ENCODE peak calls at places on chromosomes 5 and 9, in seven cellular contexts. One of them, this sample, is unnamed.
A peak's percentile ranks its signal among the peaks of the same experiment; 100 is the strongest.

GRCh38 chr9:134575817-134576176 is 65.8 kb upstream of the COL5A1 start:
- DNase-seq in right lobe of liver: peak; percentile 19
- DNase-seq in tibial artery: no peak
- DNase-seq in SK-N-SH: no peak
- DNase-seq in MM.1S: no peak
- DNase-seq in mesenchymal stem cell: no peak
- DNase-seq in CD8-positive, alpha-beta memory T cell: no peak
- DNase-seq in this sample: no peak

GRCh38 chr9:34591091-34591910 is 1.8 kb upstream of the CNTFR start:
- DNase-seq in right lobe of liver: peak; percentile 92
- DNase-seq in tibial artery: peak; percentile 81
- DNase-seq in SK-N-SH: peak; percentile 95
- DNase-seq in MM.1S: peak; percentile 74
- DNase-seq in mesenchymal stem cell: peak; percentile 77
- DNase-seq in CD8-positive, alpha-beta memory T cell: peak; percentile 62
- DNase-seq in this sample: peak; percentile 73

GRCh38 chr5:77282337-77283027 is 72.0 kb downstream of the PDE8B start:
- DNase-seq in right lobe of liver: peak; percentile 91
- DNase-seq in tibial artery: no peak
- DNase-seq in SK-N-SH: peak; percentile 29
- DNase-seq in MM.1S: no peak
- DNase-seq in mesenchymal stem cell: no peak
- DNase-seq in CD8-positive, alpha-beta memory T cell: no peak
- DNase-seq in this sample: peak; percentile 69

GRCh38 chr9:4277531-4277991 is 22.3 kb downstream of the GLIS3 start:
- DNase-seq in right lobe of liver: no peak
- DNase-seq in tibial artery: no peak
- DNase-seq in SK-N-SH: no peak
- DNase-seq in MM.1S: no peak
- DNase-seq in mesenchymal stem cell: no peak
- DNase-seq in CD8-positive, alpha-beta memory T cell: no peak
- DNase-seq in this sample: no peak

GRCh38 chr5:71969464-71969863 is 137.8 kb upstream of the MAP1B start:
- DNase-seq in right lobe of liver: no peak
- DNase-seq in tibial artery: no peak
- DNase-seq in SK-N-SH: no peak
- DNase-seq in MM.1S: no peak
- DNase-seq in mesenchymal stem cell: no peak
- DNase-seq in CD8-positive, alpha-beta memory T cell: no peak
- DNase-seq in this sample: no peak

GRCh38 chr5:10695055-10695649 is 65.9 kb downstream of the DAP start:
- DNase-seq in right lobe of liver: peak; percentile 76
- DNase-seq in tibial artery: peak; percentile 62
- DNase-seq in SK-N-SH: peak; percentile 83
- DNase-seq in MM.1S: no peak
- DNase-seq in mesenchymal stem cell: peak; percentile 78
- DNase-seq in CD8-positive, alpha-beta memory T cell: no peak
- DNase-seq in this sample: peak; percentile 83

GRCh38 chr5:100864931-100865330 is 38.2 kb downstream of the ST8SIA4 start:
- DNase-seq in right lobe of liver: no peak
- DNase-seq in tibial artery: no peak
- DNase-seq in SK-N-SH: no peak
- DNase-seq in MM.1S: no peak
- DNase-seq in mesenchymal stem cell: no peak
- DNase-seq in CD8-positive, alpha-beta memory T cell: no peak
- DNase-seq in this sample: no peak

GRCh38 chr9:20618361-20618799 is 3.9 kb downstream of the MLLT3 start:
- DNase-seq in right lobe of liver: no peak
- DNase-seq in tibial artery: no peak
- DNase-seq in SK-N-SH: no peak
- DNase-seq in MM.1S: no peak
- DNase-seq in mesenchymal stem cell: peak; percentile 38
- DNase-seq in CD8-positive, alpha-beta memory T cell: no peak
- DNase-seq in this sample: no peak

GRCh38 chr5:131515348-131515747 is 119.7 kb downstream of the RAPGEF6 start:
- DNase-seq in right lobe of liver: no peak
- DNase-seq in tibial artery: no peak
- DNase-seq in SK-N-SH: no peak
- DNase-seq in MM.1S: no peak
- DNase-seq in mesenchymal stem cell: no peak
- DNase-seq in CD8-positive, alpha-beta memory T cell: no peak
- DNase-seq in this sample: no peak

GRCh38 chr9:95854386-95855015 is 21.0 kb upstream of the ERCC6L2 start:
- DNase-seq in right lobe of liver: no peak
- DNase-seq in tibial artery: no peak
- DNase-seq in SK-N-SH: no peak
- DNase-seq in MM.1S: no peak
- DNase-seq in mesenchymal stem cell: peak; percentile 34
- DNase-seq in CD8-positive, alpha-beta memory T cell: no peak
- DNase-seq in this sample: no peak

GRCh38 chr5:27815061-27815460 is 776.7 kb upstream of the CDH9 start:
- DNase-seq in right lobe of liver: no peak
- DNase-seq in tibial artery: no peak
- DNase-seq in SK-N-SH: no peak
- DNase-seq in MM.1S: no peak
- DNase-seq in mesenchymal stem cell: no peak
- DNase-seq in CD8-positive, alpha-beta memory T cell: no peak
- DNase-seq in this sample: no peak

GRCh38 chr9:83511051-83511450 is 27.1 kb downstream of the FRMD3 start:
- DNase-seq in right lobe of liver: no peak
- DNase-seq in tibial artery: no peak
- DNase-seq in SK-N-SH: no peak
- DNase-seq in MM.1S: no peak
- DNase-seq in mesenchymal stem cell: peak; percentile 2
- DNase-seq in CD8-positive, alpha-beta memory T cell: no peak
- DNase-seq in this sample: no peak

GRCh38 chr5:147576646-147577535 is 67.0 kb upstream of the DPYSL3 start:
- DNase-seq in right lobe of liver: peak; percentile 49
- DNase-seq in tibial artery: peak; percentile 54
- DNase-seq in SK-N-SH: peak; percentile 49
- DNase-seq in MM.1S: peak; percentile 66
- DNase-seq in mesenchymal stem cell: peak; percentile 41
- DNase-seq in CD8-positive, alpha-beta memory T cell: no peak
- DNase-seq in this sample: no peak

GRCh38 chr9:18658764-18659705 is 185.1 kb downstream of the ADAMTSL1 start:
- DNase-seq in right lobe of liver: no peak
- DNase-seq in tibial artery: no peak
- DNase-seq in SK-N-SH: no peak
- DNase-seq in MM.1S: no peak
- DNase-seq in mesenchymal stem cell: no peak
- DNase-seq in CD8-positive, alpha-beta memory T cell: no peak
- DNase-seq in this sample: no peak

GRCh38 chr9:108057421-108058136 is 568.0 kb upstream of the KLF4 start:
- DNase-seq in right lobe of liver: no peak
- DNase-seq in tibial artery: peak; percentile 43
- DNase-seq in SK-N-SH: no peak
- DNase-seq in MM.1S: no peak
- DNase-seq in mesenchymal stem cell: peak; percentile 96
- DNase-seq in CD8-positive, alpha-beta memory T cell: no peak
- DNase-seq in this sample: no peak

DNA sequence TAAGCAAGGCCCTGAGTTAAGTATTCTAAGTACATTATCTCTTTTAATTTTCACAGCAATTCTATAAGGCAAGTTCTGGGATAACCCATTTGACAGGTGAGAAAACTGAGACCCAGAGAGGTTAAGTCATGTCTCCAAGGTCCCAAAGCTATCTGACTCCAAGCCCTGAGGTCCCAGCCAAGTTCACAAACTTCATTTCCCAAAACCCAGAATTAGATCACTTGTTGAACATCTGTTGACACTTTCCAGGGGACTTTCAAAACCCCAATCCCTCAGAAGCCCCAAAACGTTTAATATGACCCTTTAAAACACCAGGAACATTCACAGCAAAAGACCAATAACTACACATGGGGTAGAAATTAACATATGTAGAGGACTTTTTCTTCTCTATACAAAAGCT is 72.0 kb downstream of the SH3TC2 start:
- DNase-seq in right lobe of liver: no peak
- DNase-seq in tibial artery: no peak
- DNase-seq in SK-N-SH: no peak
- DNase-seq in MM.1S: no peak
- DNase-seq in mesenchymal stem cell: no peak
- DNase-seq in CD8-positive, alpha-beta memory T cell: no peak
- DNase-seq in this sample: no peak
- H3K27me3 ChIP-seq in right lobe of liver: no peaks in the 10 kb centered on the region
- H3K27me3 ChIP-seq in tibial artery: no peaks in the 10 kb centered on the region
- H3K27me3 ChIP-seq in SK-N-SH: no peaks in the 10 kb centered on the region
- H3K27me3 ChIP-seq in MM.1S: no peaks in the 10 kb centered on the region
- H3K27me3 ChIP-seq in mesenchymal stem cell: no peaks in the 10 kb centered on the region
- H3K27me3 ChIP-seq in CD8-positive, alpha-beta memory T cell: no peaks in the 10 kb centered on the region
- H3K27me3 ChIP-seq in this sample: no peaks in the 10 kb centered on the region

GRCh38 chr5:155727512-155728145 is 599.3 kb upstream of the SGCD start:
- DNase-seq in right lobe of liver: no peak
- DNase-seq in tibial artery: no peak
- DNase-seq in SK-N-SH: no peak
- DNase-seq in MM.1S: no peak
- DNase-seq in mesenchymal stem cell: no peak
- DNase-seq in CD8-positive, alpha-beta memory T cell: no peak
- DNase-seq in this sample: no peak

GRCh38 chr5:155729684-155730059 is 597.3 kb upstream of the SGCD start:
- DNase-seq in right lobe of liver: no peak
- DNase-seq in tibial artery: no peak
- DNase-seq in SK-N-SH: peak; percentile 26
- DNase-seq in MM.1S: no peak
- DNase-seq in mesenchymal stem cell: no peak
- DNase-seq in CD8-positive, alpha-beta memory T cell: no peak
- DNase-seq in this sample: no peak

GRCh38 chr5:155728146-155728856 is 598.7 kb upstream of the SGCD start:
- DNase-seq in right lobe of liver: peak; percentile 52
- DNase-seq in tibial artery: peak; percentile 47
- DNase-seq in SK-N-SH: peak; percentile 83
- DNase-seq in MM.1S: no peak
- DNase-seq in mesenchymal stem cell: peak; percentile 11
- DNase-seq in CD8-positive, alpha-beta memory T cell: peak; percentile 13
- DNase-seq in this sample: peak; percentile 72

GRCh38 chr5:155726267-155726666 is 600.7 kb upstream of the SGCD start:
- DNase-seq in right lobe of liver: no peak
- DNase-seq in tibial artery: no peak
- DNase-seq in SK-N-SH: no peak
- DNase-seq in MM.1S: no peak
- DNase-seq in mesenchymal stem cell: peak; percentile 1
- DNase-seq in CD8-positive, alpha-beta memory T cell: no peak
- DNase-seq in this sample: no peak

DNA sequence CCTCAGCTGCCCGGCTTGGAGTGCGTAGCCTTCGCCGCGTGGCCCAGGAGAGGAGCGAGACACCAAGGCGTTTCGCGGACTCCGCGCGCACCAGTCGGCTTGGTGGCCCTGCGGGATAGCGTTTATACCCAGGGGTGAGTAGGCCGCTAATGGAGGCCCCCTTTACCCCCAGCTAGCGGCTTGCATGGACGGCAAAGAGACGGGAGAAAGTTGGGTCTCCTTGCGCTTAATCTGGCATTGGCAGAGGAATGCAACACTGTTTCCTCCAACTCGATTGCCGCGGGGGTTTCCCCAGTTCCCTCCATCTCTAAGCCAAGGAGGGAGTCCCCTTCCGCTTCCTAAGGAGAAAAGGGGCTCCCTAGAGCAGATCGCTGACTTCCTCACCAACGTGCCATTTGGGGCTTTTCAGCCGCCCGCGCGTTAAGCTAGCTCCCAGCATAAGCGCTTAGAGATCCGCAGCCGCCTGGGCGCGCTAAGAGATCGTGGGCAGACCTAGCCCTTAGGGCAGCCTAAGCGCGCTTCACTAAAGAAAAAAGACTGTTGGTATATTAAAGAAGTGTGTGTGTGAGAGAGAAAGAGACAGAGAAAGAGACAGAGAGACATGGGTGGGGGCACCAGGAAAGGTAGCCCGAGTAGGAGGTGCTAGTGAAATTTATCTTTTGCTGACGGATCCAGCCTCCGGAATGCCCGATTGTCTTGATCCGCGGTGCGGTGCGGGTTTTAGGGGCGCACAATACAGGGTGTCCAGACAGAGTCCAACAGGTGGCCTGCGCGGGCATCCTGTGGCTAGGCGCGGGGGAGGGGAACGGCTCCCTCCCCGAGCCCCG is 597.9 kb upstream of the SGCD start:
- DNase-seq in right lobe of liver: no peak
- DNase-seq in tibial artery: no peak
- DNase-seq in SK-N-SH: peak; percentile 25
- DNase-seq in MM.1S: no peak
- DNase-seq in mesenchymal stem cell: peak; percentile 1
- DNase-seq in CD8-positive, alpha-beta memory T cell: no peak
- DNase-seq in this sample: peak; percentile 58
- H3K27me3 ChIP-seq in right lobe of liver: no peaks in the 10 kb centered on the region
- H3K27me3 ChIP-seq in tibial artery: no peaks in the 10 kb centered on the region
- H3K27me3 ChIP-seq in SK-N-SH: peaks cover 28% of the 10 kb centered on the region
- H3K27me3 ChIP-seq in MM.1S: no peaks in the 10 kb centered on the region
- H3K27me3 ChIP-seq in mesenchymal stem cell: peaks cover 59% of the 10 kb centered on the region
- H3K27me3 ChIP-seq in CD8-positive, alpha-beta memory T cell: peaks cover 12% of the 10 kb centered on the region
- H3K27me3 ChIP-seq in this sample: peaks cover 63% of the 10 kb centered on the region

DNA sequence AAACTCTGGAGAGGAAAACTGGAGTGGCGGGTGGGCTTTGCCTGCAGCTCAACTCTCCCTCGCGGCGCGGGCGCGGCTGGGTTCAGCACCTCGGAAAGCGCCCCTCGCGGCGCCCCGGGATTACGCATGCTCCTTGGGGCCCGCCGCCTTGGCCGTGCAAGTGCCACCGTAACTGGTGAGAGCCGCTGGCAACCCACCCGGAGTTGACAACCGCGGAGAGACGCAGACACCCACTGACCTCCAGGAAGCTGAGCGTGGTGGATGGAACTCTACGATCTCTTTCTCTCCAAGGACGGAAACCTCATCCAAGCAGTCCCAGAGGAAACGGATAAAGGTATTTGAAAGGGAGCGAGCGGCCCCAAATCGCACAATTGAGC is 194 bp upstream of the RXFP3 start:
- DNase-seq in right lobe of liver: peak; percentile 55
- DNase-seq in tibial artery: peak; percentile 28
- DNase-seq in SK-N-SH: peak; percentile 67
- DNase-seq in MM.1S: peak; percentile 21
- DNase-seq in mesenchymal stem cell: peak; percentile 72
- DNase-seq in CD8-positive, alpha-beta memory T cell: peak; percentile 4
- DNase-seq in this sample: peak; percentile 72
- H3K27me3 ChIP-seq in right lobe of liver: no peaks in the 10 kb centered on the region
- H3K27me3 ChIP-seq in tibial artery: no peaks in the 10 kb centered on the region
- H3K27me3 ChIP-seq in SK-N-SH: peaks cover 46% of the 10 kb centered on the region
- H3K27me3 ChIP-seq in MM.1S: no peaks in the 10 kb centered on the region
- H3K27me3 ChIP-seq in mesenchymal stem cell: peaks cover 16% of the 10 kb centered on the region
- H3K27me3 ChIP-seq in CD8-positive, alpha-beta memory T cell: peaks cover 26% of the 10 kb centered on the region
- H3K27me3 ChIP-seq in this sample: peaks cover 60% of the 10 kb centered on the region

GRCh38 chr9:14501366-14501765 is 187.4 kb upstream of the NFIB start:
- DNase-seq in right lobe of liver: no peak
- DNase-seq in tibial artery: no peak
- DNase-seq in SK-N-SH: no peak
- DNase-seq in MM.1S: no peak
- DNase-seq in mesenchymal stem cell: no peak
- DNase-seq in CD8-positive, alpha-beta memory T cell: no peak
- DNase-seq in this sample: no peak

GRCh38 chr9:14500705-14501104 is 186.8 kb upstream of the NFIB start:
- DNase-seq in right lobe of liver: no peak
- DNase-seq in tibial artery: no peak
- DNase-seq in SK-N-SH: no peak
- DNase-seq in MM.1S: no peak
- DNase-seq in mesenchymal stem cell: no peak
- DNase-seq in CD8-positive, alpha-beta memory T cell: no peak
- DNase-seq in this sample: no peak

GRCh38 chr9:14498824-14499223 is 184.9 kb upstream of the NFIB start:
- DNase-seq in right lobe of liver: no peak
- DNase-seq in tibial artery: no peak
- DNase-seq in SK-N-SH: no peak
- DNase-seq in MM.1S: no peak
- DNase-seq in mesenchymal stem cell: no peak
- DNase-seq in CD8-positive, alpha-beta memory T cell: no peak
- DNase-seq in this sample: no peak

GRCh38 chr9:14497476-14497875 is 183.5 kb upstream of the NFIB start:
- DNase-seq in right lobe of liver: no peak
- DNase-seq in tibial artery: no peak
- DNase-seq in SK-N-SH: no peak
- DNase-seq in MM.1S: no peak
- DNase-seq in mesenchymal stem cell: no peak
- DNase-seq in CD8-positive, alpha-beta memory T cell: no peak
- DNase-seq in this sample: no peak

GRCh38 chr9:14499976-14500375 is 186.0 kb upstream of the NFIB start:
- DNase-seq in right lobe of liver: no peak
- DNase-seq in tibial artery: no peak
- DNase-seq in SK-N-SH: no peak
- DNase-seq in MM.1S: no peak
- DNase-seq in mesenchymal stem cell: no peak
- DNase-seq in CD8-positive, alpha-beta memory T cell: no peak
- DNase-seq in this sample: no peak
- H3K27me3 ChIP-seq in right lobe of liver: no peaks in the 10 kb centered on the region
- H3K27me3 ChIP-seq in tibial artery: no peaks in the 10 kb centered on the region
- H3K27me3 ChIP-seq in SK-N-SH: no peaks in the 10 kb centered on the region
- H3K27me3 ChIP-seq in MM.1S: no peaks in the 10 kb centered on the region
- H3K27me3 ChIP-seq in mesenchymal stem cell: peaks cover 3% of the 10 kb centered on the region
- H3K27me3 ChIP-seq in CD8-positive, alpha-beta memory T cell: no peaks in the 10 kb centered on the region
- H3K27me3 ChIP-seq in this sample: peaks cover 5% of the 10 kb centered on the region

This sample was measured in RWPE2.